ENCODE peak calls at places on chromosomes 3 and 15, in five cellular contexts. One of them, this sample, is unnamed.

GRCh38 chr15:74564182-74564581 is 23.2 kb downstream of the ARID3B start:
- DNase-seq in mucosa of gallbladder: no peak
- DNase-seq in NCI-H1694 treated with DMSO at 0.1 percent for 48 hours: no peak
- DNase-seq in nephron progenitor cell: no peak
- DNase-seq in naive thymus-derived CD8-positive, alpha-beta T cell: no peak
- DNase-seq in this sample: no peak

GRCh38 chr3:125051715-125052581 is 3.8 kb downstream of the HEG1 start:
- DNase-seq in naive thymus-derived CD8-positive, alpha-beta T cell: peak
- DNase-seq in nephron progenitor cell: peak
- DNase-seq in NCI-H1694 treated with DMSO at 0.1 percent for 48 hours: no peak
- DNase-seq in mucosa of gallbladder: peak
- DNase-seq in this sample: peak

GRCh38 chr3:130395916-130396315 is 50.4 kb downstream of the COL6A5 start:
- DNase-seq in mucosa of gallbladder: no peak
- DNase-seq in naive thymus-derived CD8-positive, alpha-beta T cell: no peak
- DNase-seq in NCI-H1694 treated with DMSO at 0.1 percent for 48 hours: no peak
- DNase-seq in nephron progenitor cell: no peak
- DNase-seq in this sample: no peak

GRCh38 chr3:112351036-112351435 is 18.1 kb downstream of the CD200 start:
- DNase-seq in NCI-H1694 treated with DMSO at 0.1 percent for 48 hours: no peak
- DNase-seq in naive thymus-derived CD8-positive, alpha-beta T cell: no peak
- DNase-seq in mucosa of gallbladder: no peak
- DNase-seq in nephron progenitor cell: no peak
- DNase-seq in this sample: no peak

GRCh38 chr3:24196526-24196925 is 251.4 kb downstream of the NR1D2 start:
- DNase-seq in naive thymus-derived CD8-positive, alpha-beta T cell: no peak
- DNase-seq in nephron progenitor cell: no peak
- DNase-seq in NCI-H1694 treated with DMSO at 0.1 percent for 48 hours: no peak
- DNase-seq in mucosa of gallbladder: no peak
- DNase-seq in this sample: no peak

GRCh38 chr15:44157679-44158078 is 37.4 kb downstream of the FRMD5 start:
- DNase-seq in nephron progenitor cell: no peak
- DNase-seq in naive thymus-derived CD8-positive, alpha-beta T cell: no peak
- DNase-seq in NCI-H1694 treated with DMSO at 0.1 percent for 48 hours: no peak
- DNase-seq in mucosa of gallbladder: no peak
- DNase-seq in this sample: no peak

GRCh38 chr3:171251842-171252241 is 208.4 kb downstream of the TNIK start:
- DNase-seq in naive thymus-derived CD8-positive, alpha-beta T cell: no peak
- DNase-seq in mucosa of gallbladder: no peak
- DNase-seq in NCI-H1694 treated with DMSO at 0.1 percent for 48 hours: no peak
- DNase-seq in nephron progenitor cell: no peak
- DNase-seq in this sample: peak

GRCh38 chr3:65888980-65889706 is 149.6 kb downstream of the MAGI1 start:
- DNase-seq in naive thymus-derived CD8-positive, alpha-beta T cell: no peak
- DNase-seq in NCI-H1694 treated with DMSO at 0.1 percent for 48 hours: no peak
- DNase-seq in nephron progenitor cell: no peak
- DNase-seq in mucosa of gallbladder: no peak
- DNase-seq in this sample: no peak

GRCh38 chr3:160928183-160928718 is 172.2 kb downstream of the PPM1L start:
- DNase-seq in nephron progenitor cell: no peak
- DNase-seq in mucosa of gallbladder: no peak
- DNase-seq in naive thymus-derived CD8-positive, alpha-beta T cell: no peak
- DNase-seq in NCI-H1694 treated with DMSO at 0.1 percent for 48 hours: peak
- DNase-seq in this sample: no peak

GRCh38 chr3:190671658-190672057 is 157.8 kb downstream of the IL1RAP start:
- DNase-seq in mucosa of gallbladder: no peak
- DNase-seq in NCI-H1694 treated with DMSO at 0.1 percent for 48 hours: no peak
- DNase-seq in naive thymus-derived CD8-positive, alpha-beta T cell: no peak
- DNase-seq in nephron progenitor cell: no peak
- DNase-seq in this sample: no peak

GRCh38 chr15:99616773-99617342 is 51.1 kb downstream of the MEF2A start:
- DNase-seq in naive thymus-derived CD8-positive, alpha-beta T cell: no peak
- DNase-seq in mucosa of gallbladder: no peak
- DNase-seq in NCI-H1694 treated with DMSO at 0.1 percent for 48 hours: no peak
- DNase-seq in nephron progenitor cell: no peak
- DNase-seq in this sample: no peak

GRCh38 chr3:6204891-6205290 is 656.0 kb upstream of the GRM7 start:
- DNase-seq in nephron progenitor cell: no peak
- DNase-seq in NCI-H1694 treated with DMSO at 0.1 percent for 48 hours: no peak
- DNase-seq in naive thymus-derived CD8-positive, alpha-beta T cell: no peak
- DNase-seq in mucosa of gallbladder: no peak
- DNase-seq in this sample: no peak

GRCh38 chr3:52001443-52001974 is 5.8 kb upstream of the RPL29 start:
- DNase-seq in NCI-H1694 treated with DMSO at 0.1 percent for 48 hours: peak
- DNase-seq in nephron progenitor cell: peak
- DNase-seq in naive thymus-derived CD8-positive, alpha-beta T cell: peak
- DNase-seq in mucosa of gallbladder: peak
- DNase-seq in this sample: peak

GRCh38 chr15:74038707-74039655 is 43.4 kb downstream of the GOLGA6A start:
- DNase-seq in naive thymus-derived CD8-positive, alpha-beta T cell: no peak
- DNase-seq in NCI-H1694 treated with DMSO at 0.1 percent for 48 hours: no peak
- DNase-seq in nephron progenitor cell: no peak
- DNase-seq in mucosa of gallbladder: no peak
- DNase-seq in this sample: no peak

GRCh38 chr3:52645549-52645948 is 40.2 kb downstream of the PBRM1 start:
- DNase-seq in mucosa of gallbladder: no peak
- DNase-seq in nephron progenitor cell: no peak
- DNase-seq in NCI-H1694 treated with DMSO at 0.1 percent for 48 hours: no peak
- DNase-seq in naive thymus-derived CD8-positive, alpha-beta T cell: no peak
- DNase-seq in this sample: no peak

GRCh38 chr3:170473358-170473757 is 54.7 kb downstream of the CLDN11 start:
- DNase-seq in NCI-H1694 treated with DMSO at 0.1 percent for 48 hours: no peak
- DNase-seq in mucosa of gallbladder: no peak
- DNase-seq in naive thymus-derived CD8-positive, alpha-beta T cell: no peak
- DNase-seq in nephron progenitor cell: no peak
- DNase-seq in this sample: no peak

GRCh38 chr15:73631915-73632669 is 1.1 kb downstream of the NPTN start:
- DNase-seq in nephron progenitor cell: peak
- DNase-seq in NCI-H1694 treated with DMSO at 0.1 percent for 48 hours: no peak
- DNase-seq in mucosa of gallbladder: no peak
- DNase-seq in naive thymus-derived CD8-positive, alpha-beta T cell: no peak
- DNase-seq in this sample: no peak

GRCh38 chr15:36527512-36528162 is 51.8 kb upstream of the CDIN1 start:
- DNase-seq in naive thymus-derived CD8-positive, alpha-beta T cell: no peak
- DNase-seq in nephron progenitor cell: peak
- DNase-seq in mucosa of gallbladder: no peak
- DNase-seq in NCI-H1694 treated with DMSO at 0.1 percent for 48 hours: peak
- DNase-seq in this sample: no peak

GRCh38 chr3:138113309-138113708 is 2.1 kb downstream of the DZIP1L start:
- DNase-seq in naive thymus-derived CD8-positive, alpha-beta T cell: no peak
- DNase-seq in nephron progenitor cell: no peak
- DNase-seq in NCI-H1694 treated with DMSO at 0.1 percent for 48 hours: no peak
- DNase-seq in mucosa of gallbladder: peak
- DNase-seq in this sample: no peak

GRCh38 chr3:53161345-53161819 is 373 bp downstream of the PRKCD start:
- DNase-seq in naive thymus-derived CD8-positive, alpha-beta T cell: no peak
- DNase-seq in nephron progenitor cell: no peak
- DNase-seq in mucosa of gallbladder: no peak
- DNase-seq in NCI-H1694 treated with DMSO at 0.1 percent for 48 hours: no peak
- DNase-seq in this sample: no peak

GRCh38 chr3:61493339-61493738 is 68.0 kb upstream of the PTPRG start:
- DNase-seq in mucosa of gallbladder: no peak
- DNase-seq in nephron progenitor cell: no peak
- DNase-seq in naive thymus-derived CD8-positive, alpha-beta T cell: no peak
- DNase-seq in NCI-H1694 treated with DMSO at 0.1 percent for 48 hours: no peak
- DNase-seq in this sample: no peak